ENCODE peak calls at places on chromosomes 1 and 21, in five cellular contexts. D is stimulated activated CD8-positive, alpha-beta memory T cell treated with anti-CD3 and anti-CD28 coated beads, Interleukin-4, amount 100 ng/mL, for 24 hours; G is CD8-positive, alpha-beta T cell; E is activated CD8-positive, alpha-beta memory T cell treated with anti-CD3 and anti-CD28 coated beads, Interleukin-2, amount 50 U/mL, for 48 hours; L is GM12891. Q is an unnamed sample.

GRCh38 chr21:28357743-28358142 is 634.9 kb downstream of the LTN1 start:
- DNase-seq in D (no peak), G (no peak), E (no peak), L (no peak), Q (no peak)

GRCh38 chr21:44419679-44420078 is 35.6 kb upstream of the LRRC3 start:
- DNase-seq in D (no peak), G (no peak), E (no peak), L (no peak), Q (no peak)

GRCh38 chr1:92441316-92442311 is 45.1 kb downstream of the GFI1 start:
- DNase-seq in D (no peak), G (no peak), E (no peak), L (no peak), Q (no peak)

GRCh38 chr1:228350831-228351781 is 55.5 kb downstream of the TRIM11 start:
- DNase-seq in D (no peak), G (no peak), E (no peak), L (no peak), Q (no peak)

GRCh38 chr1:27542463-27543273 is 52.7 kb upstream of the WASF2 start:
- DNase-seq in D (no peak), G (no peak), E (peak; percentile 65), L (no peak), Q (no peak)

GRCh38 chr1:204520834-204521709 is 4.9 kb downstream of the MDM4 start:
- DNase-seq in D (no peak), G (peak; percentile 66), E (no peak), L (no peak), Q (peak; percentile 20)

GRCh38 chr1:26851106-26851684 is 11.8 kb upstream of the SFN start:
- DNase-seq in D (no peak), G (no peak), E (no peak), L (no peak), Q (no peak)

GRCh38 chr1:214709241-214709640 is 106.2 kb downstream of the CENPF start:
- DNase-seq in D (no peak), G (no peak), E (no peak), L (no peak), Q (no peak)

GRCh38 chr1:67939942-67940341 is 106.7 kb upstream of the GNG12 start:
- DNase-seq in D (no peak), G (no peak), E (no peak), L (no peak), Q (no peak)

GRCh38 chr1:14925336-14926136 is 228.0 kb upstream of the TMEM51 start:
- DNase-seq in D (no peak), G (no peak), E (no peak), L (no peak), Q (no peak)